ENCODE peak calls at places on chromosomes 2 and 18, in six cellular contexts. E is hypothalamus, Y is nephron progenitor cell, J is lower lobe of right lung, N is ELR, G is GM04504. T is an unnamed sample.

GRCh38 chr18:13539843-13540535 is 186.4 kb downstream of the FAM210A start:
- DNase-seq in J (no peak), G (no peak), N (no peak), Y (no peak), E (no peak), T (no peak)

GRCh38 chr2:227153766-227154486 is 10.1 kb downstream of the COL4A4 start:
- DNase-seq in E (no peak), J (no peak), N (no peak), Y (no peak), G (no peak), T (no peak)

GRCh38 chr2:227849906-227850305 is 21.5 kb upstream of the DAW1 start:
- DNase-seq in G (peak; percentile 38), N (peak; percentile 71), Y (no peak), E (no peak), J (no peak), T (no peak)

GRCh38 chr18:34710430-34711386 is 610 bp downstream of the DTNA start:
- DNase-seq in Y (peak; percentile 7), G (peak; percentile 47), J (no peak), E (no peak), N (peak; percentile 43), T (no peak)

GRCh38 chr2:135055182-135055786 is 3.2 kb downstream of the RAB3GAP1 start:
- DNase-seq in J (no peak), E (no peak), N (peak; percentile 80), G (peak; percentile 28), Y (no peak), T (no peak)

GRCh38 chr2:231699006-231699405 is 9.3 kb upstream of the PTMA start:
- DNase-seq in N (peak; percentile 47), J (no peak), E (no peak), G (no peak), Y (no peak), T (no peak)

GRCh38 chr2:159035790-159036411 is 67.5 kb downstream of the TANC1 start:
- DNase-seq in N (peak; percentile 59), G (no peak), J (no peak), Y (no peak), E (no peak), T (peak; percentile 53)

GRCh38 chr2:19801367-19802087 is 100.3 kb downstream of the TTC32 start:
- DNase-seq in G (peak; percentile 93), N (peak; percentile 96), J (peak; percentile 53), E (no peak), Y (no peak), T (no peak)

GRCh38 chr2:96409543-96410184 is 74.1 kb downstream of the NCAPH start:
- DNase-seq in N (no peak), G (no peak), E (no peak), J (no peak), Y (no peak), T (peak; percentile 29)

GRCh38 chr2:42042956-42043355 is 4.9 kb upstream of the PKDCC start:
- DNase-seq in E (no peak), Y (no peak), N (no peak), G (no peak), J (no peak), T (no peak)

GRCh38 chr2:113217455-113218282 is 43.9 kb downstream of the PSD4 start:
- DNase-seq in E (no peak), Y (no peak), N (no peak), G (no peak), J (no peak), T (peak; percentile 33)

GRCh38 chr2:62201307-62201706 is 5.4 kb downstream of the B3GNT2 start:
- DNase-seq in N (peak; percentile 17), J (no peak), G (no peak), E (no peak), Y (no peak), T (no peak)

T was measured in neural progenitor cell.